ENCODE peak calls at places on chromosomes 2 and 18, in six cellular contexts. D is colonic mucosa, F is HFF-Myc, R is lower leg skin, O is sigmoid colon, Y is gastrocnemius medialis. P is an unnamed sample.

GRCh38 chr18:7830468-7830867 is 263.4 kb downstream of the PTPRM start:
- DNase-seq in F (no peak), Y (no peak), D (no peak), O (no peak), R (no peak), P (no peak)

GRCh38 chr2:71605173-71605641 is 151.8 kb downstream of the DYSF start:
- DNase-seq in O (peak; percentile 37), Y (peak; percentile 4), D (no peak), R (no peak), F (no peak), P (peak; percentile 53)

GRCh38 chr2:218745559-218746469 is 35.2 kb downstream of the TTLL4 start:
- DNase-seq in O (peak; percentile 75), R (peak; percentile 51), F (no peak), D (no peak), Y (no peak), P (no peak)

GRCh38 chr2:142180820-142181533 is 50.2 kb upstream of the LRP1B start:
- DNase-seq in O (no peak), D (no peak), R (no peak), Y (no peak), F (no peak), P (no peak)

GRCh38 chr18:49813071-49813320 is 337 bp downstream of the ACAA2 start:
- DNase-seq in O (peak; percentile 71), D (peak; percentile 56), F (no peak), Y (peak; percentile 22), R (peak; percentile 31), P (no peak)

GRCh38 chr2:121768143-121768755 is 12.8 kb downstream of the TSN start:
- DNase-seq in D (no peak), O (no peak), R (no peak), Y (no peak), F (no peak), P (no peak)

GRCh38 chr2:12119841-12120240 is 373.4 kb downstream of the LPIN1 start:
- DNase-seq in R (no peak), D (no peak), O (no peak), F (no peak), Y (no peak), P (no peak)

GRCh38 chr2:162888641-162889040 is 50.1 kb upstream of the KCNH7 start:
- DNase-seq in D (no peak), Y (no peak), O (no peak), F (no peak), R (no peak), P (no peak)

GRCh38 chr2:120456867-120457266 is 110.9 kb downstream of the INHBB start:
- DNase-seq in Y (no peak), R (no peak), D (no peak), F (no peak), O (no peak), P (no peak)
- TF ChIP-seq CTCF in Y (no peak), R (no peak), D (no peak), F (peak; percentile 15), O (no peak), P (no peak)

DNA sequence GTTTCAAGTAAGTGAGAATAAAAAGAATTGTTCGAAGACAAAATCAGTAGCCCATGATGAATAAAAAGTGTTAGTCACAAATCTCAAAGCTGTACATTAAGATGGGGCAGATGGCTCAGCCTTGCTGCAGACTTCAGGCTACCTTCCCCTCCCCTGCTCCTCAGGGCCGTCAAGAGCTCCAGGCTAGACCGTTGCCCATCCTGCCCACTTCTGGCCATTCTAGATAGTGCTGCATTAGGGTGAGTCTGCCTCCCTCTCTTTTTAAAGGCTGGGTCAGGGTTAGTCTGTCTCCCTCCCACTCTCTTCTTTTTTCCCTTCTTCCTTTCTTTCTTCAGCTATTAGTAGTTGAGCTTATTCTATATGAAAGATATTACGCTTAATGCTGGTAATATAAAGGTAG is 86.0 kb downstream of the MAPRE2 start:
- DNase-seq in D (no peak), Y (no peak), O (no peak), F (no peak), R (no peak), P (no peak)
- TF ChIP-seq CTCF in D (no peak), Y (no peak), O (no peak), F (peak; percentile 26), R (no peak), P (peak; percentile 26)

DNA sequence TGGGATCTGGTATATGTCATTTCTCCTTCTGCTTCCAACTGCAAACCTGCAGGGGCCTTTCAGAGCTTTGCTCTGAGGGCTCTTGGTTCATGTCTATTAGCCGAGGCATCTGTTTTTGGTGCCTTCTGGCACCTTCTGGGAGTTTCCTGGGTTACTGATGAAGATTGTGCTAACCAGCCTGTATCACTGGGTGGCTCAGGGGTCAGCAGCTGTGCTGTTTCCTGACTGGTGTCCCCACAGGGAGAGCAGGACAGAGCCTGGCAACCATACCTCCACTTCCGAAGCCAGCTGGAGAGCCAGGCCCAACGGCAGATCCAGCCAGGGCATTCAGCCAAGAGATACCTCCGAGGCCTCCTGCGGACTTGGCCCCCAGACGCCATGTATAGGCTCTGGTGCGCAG is 17.5 kb downstream of the KIAA2012 start:
- DNase-seq in O (peak; percentile 68), R (no peak), F (no peak), D (no peak), Y (no peak), P (no peak)
- TF ChIP-seq CTCF in O (no peak), R (no peak), F (no peak), D (no peak), Y (no peak), P (no peak)

GRCh38 chr2:120288016-120288373 is 35.3 kb downstream of the RALB start:
- DNase-seq in F (no peak), R (no peak), D (no peak), O (no peak), Y (no peak), P (no peak)

GRCh38 chr2:120278901-120279300 is 26.2 kb downstream of the RALB start:
- DNase-seq in O (no peak), R (no peak), Y (no peak), D (no peak), F (no peak), P (no peak)

GRCh38 chr2:120287183-120288015 is 34.7 kb downstream of the RALB start:
- DNase-seq in F (peak; percentile 72), D (no peak), R (no peak), Y (no peak), O (no peak), P (no peak)

GRCh38 chr2:120279708-120280107 is 27.1 kb downstream of the RALB start:
- DNase-seq in Y (no peak), F (no peak), R (no peak), D (no peak), O (no peak), P (no peak)

DNA sequence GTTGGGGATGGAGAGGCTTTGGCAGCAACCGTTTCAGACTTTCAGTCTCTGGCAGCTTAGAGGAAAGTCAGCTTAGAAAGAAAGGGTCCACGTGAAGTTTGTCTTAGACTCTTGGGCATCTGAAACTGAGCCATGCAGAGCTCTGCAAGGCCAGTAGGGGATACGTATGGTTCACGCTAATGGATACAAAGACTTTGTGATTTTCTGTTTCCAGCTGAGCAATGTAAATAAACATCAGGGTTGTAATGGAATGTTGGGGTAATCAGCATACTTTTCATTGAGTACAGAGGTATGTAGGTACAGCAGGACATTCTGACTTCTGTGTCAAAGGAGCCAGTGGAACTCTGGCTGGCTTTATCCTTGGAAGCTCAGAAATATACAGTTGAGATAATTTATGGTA is 31.0 kb downstream of the RALB start:
- DNase-seq in R (no peak), O (no peak), D (no peak), Y (no peak), F (no peak), P (no peak)
- TF ChIP-seq CTCF in R (no peak), O (no peak), D (no peak), Y (no peak), F (peak; percentile 16), P (peak; percentile 22)

DNA sequence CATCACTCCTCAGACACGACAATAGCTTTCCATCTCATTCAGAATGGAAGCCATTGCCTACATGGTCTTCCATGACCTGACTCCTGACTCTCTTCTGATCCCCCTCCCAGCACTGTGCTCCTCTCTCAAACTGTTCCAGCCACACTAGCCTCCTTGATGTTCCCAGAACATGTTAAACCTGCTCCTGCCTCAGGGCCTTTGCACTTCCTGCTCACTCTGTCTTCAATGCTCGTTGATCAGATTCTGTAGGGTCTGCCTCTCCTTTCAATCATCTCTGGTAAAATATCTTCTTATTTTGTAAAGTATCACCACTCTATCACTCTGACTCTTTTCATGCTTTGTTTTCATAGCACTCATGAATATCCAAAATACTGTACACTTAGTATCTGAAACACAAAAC is 84.9 kb downstream of the SESTD1 start:
- DNase-seq in D (no peak), O (no peak), Y (no peak), R (no peak), F (no peak), P (no peak)
- TF ChIP-seq CTCF in D (no peak), O (no peak), Y (no peak), R (no peak), F (no peak), P (no peak)

GRCh38 chr2:131127076-131127475 is 21.9 kb downstream of the PLEKHB2 start:
- DNase-seq in D (no peak), O (no peak), F (no peak), Y (no peak), R (no peak), P (no peak)

GRCh38 chr2:131127979-131128378 is 22.8 kb downstream of the PLEKHB2 start:
- DNase-seq in D (no peak), F (no peak), Y (no peak), R (no peak), O (no peak), P (no peak)

GRCh38 chr2:131130298-131130596 is 25.1 kb downstream of the PLEKHB2 start:
- DNase-seq in Y (no peak), F (no peak), D (no peak), R (no peak), O (no peak), P (no peak)

GRCh38 chr2:131132729-131133128 is 27.6 kb downstream of the PLEKHB2 start:
- DNase-seq in R (no peak), O (no peak), Y (no peak), D (no peak), F (no peak), P (no peak)
- TF ChIP-seq CTCF in R (no peak), O (no peak), Y (no peak), D (no peak), F (no peak), P (no peak)

DNA sequence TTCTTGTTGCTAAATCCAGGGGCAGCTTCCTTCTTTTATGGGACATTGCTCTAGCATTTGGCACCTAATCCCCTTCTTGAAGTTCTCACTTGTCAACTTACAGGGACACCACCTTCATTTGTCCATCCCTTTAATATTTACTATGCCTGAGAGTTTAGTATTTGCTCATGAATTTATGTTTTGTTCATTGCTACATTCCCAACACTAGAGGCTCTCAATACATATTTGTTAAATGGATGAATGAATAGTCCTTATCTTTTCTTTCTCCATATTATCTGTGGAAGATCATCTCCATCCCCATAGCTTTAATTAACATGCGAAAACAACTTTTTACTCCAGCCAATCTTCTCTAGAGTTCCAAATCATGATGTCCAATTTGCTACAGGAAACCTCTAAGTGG is 5.4 kb downstream of the CWC22 start:
- DNase-seq in F (no peak), D (no peak), O (no peak), R (no peak), Y (no peak), P (no peak)
- TF ChIP-seq CTCF in F (no peak), D (no peak), O (no peak), R (no peak), Y (no peak), P (peak; percentile 28)

GRCh38 chr2:15588329-15588919 is 3.2 kb upstream of the DDX1 start:
- DNase-seq in D (peak; percentile 52), O (no peak), Y (peak; percentile 59), R (peak; percentile 20), F (peak; percentile 40), P (no peak)
- TF ChIP-seq CTCF in D (peak; percentile 29), O (peak; percentile 27), Y (peak; percentile 53), R (no peak), F (peak; percentile 74), P (peak; percentile 75)